ENCODE peak calls at places on chromosomes 1 and 21, in five cellular contexts. Z, K, L, Y and J are unnamed samples.

GRCh38 chr1:44707959-44708831 is 22.8 kb downstream of the RNU5D-1 start:
- DNase-seq in L (no peak), Z (peak), K (peak), Y (peak), J (peak)

GRCh38 chr21:30463713-30464112 is 16.5 kb downstream of the KRTAP19-1 start:
- DNase-seq in K (no peak), L (no peak), Y (peak), Z (peak), J (no peak)

GRCh38 chr1:25581764-25582163 is 34.8 kb upstream of the MAN1C1 start:
- DNase-seq in L (no peak), K (no peak), Y (no peak), Z (peak), J (no peak)

GRCh38 chr1:162056043-162056442 is 13.4 kb upstream of the NOS1AP start:
- DNase-seq in Y (peak), K (peak), Z (peak), L (peak), J (peak)

GRCh38 chr1:173118404-173118803 is 67.7 kb upstream of the TNFSF18 start:
- DNase-seq in K (no peak), Z (no peak), L (no peak), Y (no peak), J (no peak)

GRCh38 chr1:151106891-151107290 is 36.3 kb downstream of the GABPB2 start:
- DNase-seq in Y (no peak), L (no peak), Z (no peak), K (no peak), J (peak)

GRCh38 chr1:25430073-25430665 is 528 bp upstream of the MACO1 start:
- DNase-seq in Y (peak), L (no peak), Z (peak), K (peak), J (peak)

GRCh38 chr1:75438355-75438754 is 172.6 kb downstream of the SLC44A5 start:
- DNase-seq in Y (no peak), Z (no peak), L (no peak), K (no peak), J (no peak)

GRCh38 chr1:204104331-204105222 is 31.7 kb downstream of the SOX13 start:
- DNase-seq in K (no peak), Y (no peak), L (no peak), Z (no peak), J (no peak)

GRCh38 chr1:225514671-225515081 is 86.8 kb upstream of the LBR start:
- DNase-seq in K (no peak), Y (no peak), Z (no peak), L (no peak), J (no peak)

GRCh38 chr1:58206749-58207148 is 339.8 kb downstream of the OMA1 start:
- DNase-seq in Z (no peak), K (no peak), L (no peak), Y (no peak), J (no peak)

GRCh38 chr1:76040327-76040868 is 34.1 kb upstream of the ST6GALNAC3 start:
- DNase-seq in K (peak), Y (no peak), Z (peak), L (no peak), J (no peak)

GRCh38 chr1:116984406-116985160 is 17.0 kb upstream of the CD101 start:
- DNase-seq in K (no peak), Z (no peak), Y (no peak), L (no peak), J (no peak)

GRCh38 chr1:39141925-39142324 is 62.6 kb upstream of the MACF1 start:
- DNase-seq in Y (no peak), L (no peak), Z (no peak), K (no peak), J (peak)

GRCh38 chr1:213982814-213983588 is 4.8 kb upstream of the PROX1 start:
- DNase-seq in K (no peak), L (no peak), Z (no peak), Y (peak), J (no peak)

GRCh38 chr1:213985181-213986019 is 2.4 kb upstream of the PROX1 start:
- DNase-seq in L (no peak), Z (no peak), Y (no peak), K (no peak), J (no peak)

GRCh38 chr1:213984387-213985180 is 3.2 kb upstream of the PROX1 start:
- DNase-seq in L (no peak), Z (no peak), Y (no peak), K (no peak), J (no peak)

GRCh38 chr1:213982515-213982813 is 5.3 kb upstream of the PROX1 start:
- DNase-seq in L (no peak), K (no peak), Z (no peak), Y (no peak), J (no peak)

GRCh38 chr1:213983589-213984386 is 4.0 kb upstream of the PROX1 start:
- DNase-seq in Y (no peak), L (no peak), Z (no peak), K (no peak), J (no peak)
- TF ChIP-seq MXI1 in Y (no peak), L (no peak), Z (no peak), K (no peak), J (no peak)

DNA sequence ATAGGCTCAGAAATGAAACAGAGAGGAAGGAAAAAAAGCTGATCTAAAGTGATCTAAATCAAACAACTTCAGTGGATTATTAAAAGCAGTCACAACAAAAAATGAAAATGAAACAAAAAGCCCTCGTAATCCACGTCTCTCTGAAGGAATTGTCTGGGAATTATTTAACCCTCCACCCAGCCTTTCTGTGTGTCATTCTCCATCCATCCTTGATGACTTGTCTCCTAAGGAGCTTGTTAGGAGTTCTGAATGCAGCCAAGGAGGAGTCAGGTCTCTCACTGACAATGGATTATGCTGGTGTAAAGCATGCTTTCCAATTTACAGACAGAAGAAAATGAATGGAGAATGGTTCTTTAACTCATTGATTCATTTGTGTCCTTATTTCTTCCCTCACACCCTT is 359.3 kb upstream of the RUNX1 start:
- DNase-seq in Z (no peak), Y (no peak), L (no peak), K (no peak), J (peak)
- TF ChIP-seq MXI1 in Z (no peak), Y (no peak), L (no peak), K (no peak), J (no peak)

GRCh38 chr1:192086643-192087042 is 71.6 kb upstream of the RGS18 start:
- DNase-seq in Z (no peak), K (no peak), Y (no peak), L (no peak), J (no peak)
- TF ChIP-seq MXI1 in Z (no peak), K (no peak), Y (no peak), L (no peak), J (no peak)

DNA sequence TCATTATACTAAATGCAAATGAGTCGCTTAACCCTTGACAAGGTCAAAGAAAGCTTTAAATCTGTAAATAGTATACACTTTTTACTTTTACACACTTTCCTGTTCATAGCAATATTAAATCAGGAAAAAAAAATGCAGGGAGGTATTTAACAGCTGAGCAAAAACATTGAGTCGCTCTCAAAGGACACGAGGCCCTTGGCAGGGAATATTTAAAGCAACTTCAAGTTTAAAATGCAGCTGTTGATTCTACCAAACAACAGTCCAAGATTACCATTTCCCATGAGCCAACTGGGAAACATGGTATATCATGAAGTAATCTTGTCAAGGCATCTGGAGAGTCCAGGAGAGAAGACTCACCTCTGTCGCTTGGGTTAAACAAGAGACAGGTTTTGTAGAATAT is 62.7 kb downstream of the CAPN2 start:
- DNase-seq in Z (no peak), K (no peak), L (no peak), Y (no peak), J (peak)
- TF ChIP-seq MXI1 in Z (no peak), K (no peak), L (no peak), Y (no peak), J (no peak)